ENCODE peak calls at places on chromosome 19, in eight cellular contexts. B, H, Q, C, N, Y, A and J are unnamed samples.
A peak's percentile ranks its signal among the peaks of the same experiment; 100 is the strongest.

GRCh38 chr19:55082023-55082851 is 6.6 kb downstream of the EPS8L1 start:
- DNase-seq in B (peak; percentile 46), H (peak; percentile 37), Q (peak; percentile 44), C (no peak), N (no peak), Y (no peak), A (no peak), J (no peak)

GRCh38 chr19:55462722-55463121 is 1.3 kb upstream of the ISOC2 start:
- DNase-seq in B (no peak), H (no peak), Q (no peak), C (no peak), N (no peak), Y (no peak), A (no peak), J (no peak)

GRCh38 chr19:31312004-31312403 is 37.2 kb downstream of the TSHZ3 start:
- DNase-seq in B (peak; percentile 87), H (peak; percentile 10), Q (peak; percentile 38), C (peak; percentile 89), N (no peak), Y (no peak), A (no peak), J (no peak)

GRCh38 chr19:13027031-13027430 is 31.8 kb downstream of the NFIX start:
- DNase-seq in B (peak; percentile 43), H (no peak), Q (no peak), C (no peak), N (no peak), Y (no peak), A (no peak), J (no peak)

GRCh38 chr19:13260883-13261653 is 110.9 kb downstream of the IER2 start:
- DNase-seq in B (peak; percentile 97), H (peak; percentile 98), Q (peak; percentile 62), C (peak; percentile 84), N (no peak), Y (peak; percentile 55), A (peak; percentile 79), J (no peak)

GRCh38 chr19:54532528-54532927 is 29.9 kb downstream of the LAIR2 start:
- DNase-seq in B (no peak), H (no peak), Q (no peak), C (no peak), N (no peak), Y (no peak), A (peak; percentile 77), J (no peak)

GRCh38 chr19:17797397-17798201 is 2.7 kb downstream of the B3GNT3 start:
- DNase-seq in B (peak; percentile 83), H (peak; percentile 98), Q (peak; percentile 88), C (no peak), N (peak; percentile 95), Y (peak; percentile 84), A (no peak), J (no peak)

GRCh38 chr19:40317338-40317737 is 30.9 kb downstream of the C19orf47 start:
- DNase-seq in B (no peak), H (no peak), Q (no peak), C (no peak), N (no peak), Y (no peak), A (no peak), J (no peak)

GRCh38 chr19:52231154-52231565 is 38.2 kb upstream of the ZNF766 start:
- DNase-seq in B (peak; percentile 59), H (peak; percentile 47), Q (no peak), C (peak; percentile 23), N (no peak), Y (no peak), A (no peak), J (no peak)

GRCh38 chr19:18221815-18222725 is 4.2 kb downstream of the PDE4C start:
- DNase-seq in B (no peak), H (no peak), Q (no peak), C (no peak), N (peak; percentile 31), Y (no peak), A (no peak), J (no peak)

GRCh38 chr19:47232422-47233211 is 1.6 kb upstream of the BBC3 start:
- DNase-seq in B (peak; percentile 88), H (peak; percentile 45), Q (no peak), C (peak; percentile 72), N (no peak), Y (peak; percentile 34), A (no peak), J (no peak)

GRCh38 chr19:43774103-43774939 is 6.5 kb downstream of the KCNN4 start:
- DNase-seq in B (peak; percentile 79), H (no peak), Q (peak; percentile 86), C (peak; percentile 53), N (peak; percentile 63), Y (no peak), A (no peak), J (no peak)

GRCh38 chr19:10043286-10043927 is 30.1 kb downstream of the RDH8 start:
- DNase-seq in B (peak; percentile 60), H (peak; percentile 23), Q (no peak), C (peak; percentile 29), N (no peak), Y (no peak), A (no peak), J (peak; percentile 16)

GRCh38 chr19:2952953-2953481 is 8.2 kb upstream of the ZNF77 start:
- DNase-seq in B (peak; percentile 64), H (peak; percentile 89), Q (peak; percentile 61), C (no peak), N (peak; percentile 37), Y (peak; percentile 81), A (no peak), J (no peak)
- H3K4me3 ChIP-seq in B (peak overlapping the region; percentile 59), H (peak overlapping the region; percentile 69), Q (no peak overlapping the region), C (no peak overlapping the region), N (peak overlapping the region; percentile 41), Y (peak overlapping the region; percentile 56), A (no peak overlapping the region), J (no peak overlapping the region)

GRCh38 chr19:3589439-3589838 is 4.2 kb downstream of the GIPC3 start:
- DNase-seq in B (no peak), H (no peak), Q (no peak), C (no peak), N (no peak), Y (no peak), A (no peak), J (no peak)

GRCh38 chr19:3586707-3587346 is 1.5 kb downstream of the GIPC3 start:
- DNase-seq in B (no peak), H (no peak), Q (no peak), C (no peak), N (no peak), Y (no peak), A (no peak), J (no peak)

GRCh38 chr19:3586124-3586626 is 897 bp downstream of the GIPC3 start:
- DNase-seq in B (no peak), H (no peak), Q (no peak), C (no peak), N (no peak), Y (no peak), A (no peak), J (peak; percentile 33)

GRCh38 chr19:3589949-3590348 is 4.7 kb downstream of the GIPC3 start:
- DNase-seq in B (no peak), H (no peak), Q (no peak), C (no peak), N (no peak), Y (no peak), A (no peak), J (no peak)

DNA sequence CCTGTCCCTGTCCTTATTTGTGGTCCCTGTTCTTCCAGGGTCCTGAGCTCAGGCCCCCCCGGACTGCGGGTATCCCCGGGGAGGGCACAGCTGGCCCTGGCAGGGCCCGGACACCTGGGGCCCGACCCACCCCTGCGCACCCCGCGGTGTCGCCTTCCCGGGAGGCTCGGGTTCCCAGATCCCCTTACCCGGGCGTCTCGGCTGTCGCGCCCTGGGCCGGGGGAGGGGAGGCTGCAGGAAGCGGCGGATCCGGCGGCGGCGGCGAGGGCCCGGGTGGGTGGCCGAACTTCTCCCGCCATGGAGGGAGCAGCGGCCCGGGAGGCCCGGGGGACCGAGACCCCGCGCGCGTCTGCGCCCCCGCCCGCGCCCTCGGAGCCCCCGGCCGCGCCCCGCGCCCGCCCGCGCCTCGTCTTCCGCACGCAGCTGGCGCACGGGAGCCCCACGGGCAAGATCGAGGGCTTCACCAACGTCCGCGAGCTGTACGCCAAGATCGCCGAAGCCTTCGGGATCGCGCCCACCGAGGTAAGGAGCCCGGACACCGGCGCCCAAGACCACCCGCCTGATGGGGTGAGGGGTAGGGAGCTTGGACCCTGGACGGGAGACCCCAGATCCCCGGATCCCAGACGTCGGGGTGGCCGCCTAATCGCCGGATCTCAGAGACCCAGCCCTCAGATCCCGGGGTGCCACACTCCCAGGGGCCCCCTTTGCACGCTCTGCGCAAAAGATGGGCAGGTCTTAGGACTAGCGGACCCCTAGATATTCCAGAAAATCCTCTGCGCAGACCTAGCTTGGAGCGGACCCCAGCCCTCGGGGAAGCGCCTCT is at the start of gene GIPC3:
- DNase-seq in B (no peak), H (no peak), Q (no peak), C (no peak), N (no peak), Y (no peak), A (no peak), J (no peak)
- TF ChIP-seq EZH2 in B (no peak), H (no peak), Q (peak; percentile 84), C (peak; percentile 68), N (no peak), Y (no peak), A (no peak), J (no peak)

GRCh38 chr19:38676878-38677646 is 29.6 kb downstream of the ACTN4 start:
- DNase-seq in B (no peak), H (no peak), Q (no peak), C (no peak), N (no peak), Y (no peak), A (no peak), J (no peak)
- H3K27ac ChIP-seq in B (peak overlapping the region; percentile 56), H (no peak overlapping the region), Q (peak overlapping the region; percentile 97), C (peak overlapping the region; percentile 46), N (peak overlapping the region; percentile 12), Y (peak overlapping the region; percentile 37), A (peak overlapping the region; percentile 79), J (no peak overlapping the region)

DNA sequence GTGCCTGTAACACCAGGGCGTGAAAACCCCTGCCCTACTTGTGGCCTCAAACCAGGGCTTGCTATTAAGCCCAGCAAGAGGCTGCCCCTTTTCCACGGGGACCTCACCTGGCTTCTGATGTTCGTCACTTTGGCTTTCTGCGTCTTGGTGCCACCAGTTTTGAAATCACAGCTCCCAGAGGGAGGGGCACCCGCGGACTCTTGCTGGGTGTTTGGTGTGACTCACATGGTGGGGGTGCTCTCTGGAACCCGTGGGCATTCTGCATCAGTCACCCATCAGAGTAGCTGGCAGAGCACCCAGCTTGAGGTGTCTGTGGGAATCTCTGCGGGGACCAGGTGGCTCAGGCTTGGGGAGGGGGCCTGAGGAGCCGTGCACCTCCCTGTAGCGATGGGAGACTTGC is 19.2 kb downstream of the SIPA1L3 start:
- DNase-seq in B (no peak), H (no peak), Q (no peak), C (no peak), N (no peak), Y (no peak), A (no peak), J (no peak)
- H3K4me3 ChIP-seq in B (no peak overlapping the region), H (no peak overlapping the region), Q (no peak overlapping the region), C (no peak overlapping the region), N (no peak overlapping the region), Y (no peak overlapping the region), A (peak overlapping the region; percentile 53), J (no peak overlapping the region)

DNA sequence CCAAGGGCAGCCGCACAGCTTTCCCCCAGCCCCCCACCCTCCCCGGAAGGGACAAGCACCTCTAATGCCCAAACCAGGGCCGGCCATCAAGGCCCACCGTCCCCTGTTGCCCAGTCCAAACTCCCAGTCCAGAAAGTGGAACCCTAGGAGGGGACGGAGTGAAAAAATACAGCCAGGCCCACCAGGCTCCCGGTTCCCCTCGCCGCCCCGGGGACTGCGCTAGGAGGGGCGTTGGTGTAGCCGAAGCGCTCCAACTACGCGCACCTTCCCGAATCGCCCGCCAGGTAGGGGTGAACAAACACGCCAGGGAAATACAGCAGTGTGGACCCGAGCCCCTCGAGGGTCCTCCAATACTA is 1.3 kb downstream of the KLF16 start:
- DNase-seq in B (no peak), H (no peak), Q (no peak), C (no peak), N (no peak), Y (no peak), A (no peak), J (no peak)
- TF ChIP-seq EZH2 in B (no peak), H (no peak), Q (no peak), C (no peak), N (no peak), Y (no peak), A (no peak), J (no peak)